ENCODE peak calls at places on chromosomes 6 and 20, in eight cellular contexts. E is sciatic nerve; T is AG10803; K is colonic mucosa; D is CD8-positive, alpha-beta memory T cell; V is stimulated activated CD8-positive, alpha-beta memory T cell treated with anti-CD3 and anti-CD28 coated beads, Interleukin-15, amount 100 ng/mL, for 48 hours; Z is IMR-90; Y is C1 segment of cervical spinal cord. P is an unnamed sample.

GRCh38 chr6:6645266-6645917 is 56.9 kb downstream of the LY86 start:
- DNase-seq in E (no peak), T (no peak), K (no peak), D (no peak), V (no peak), Z (no peak), Y (no peak), P (no peak)

GRCh38 chr20:46226602-46227001 is 81.7 kb downstream of the CDH22 start:
- DNase-seq in E (no peak), T (no peak), K (no peak), D (no peak), V (no peak), Z (peak), Y (no peak), P (no peak)

GRCh38 chr6:111806561-111807497 is 66.4 kb downstream of the FYN start:
- DNase-seq in E (no peak), T (no peak), K (no peak), D (no peak), V (no peak), Z (no peak), Y (no peak), P (no peak)

GRCh38 chr6:6866656-6867390 is 240.9 kb upstream of the RREB1 start:
- DNase-seq in E (no peak), T (no peak), K (no peak), D (no peak), V (no peak), Z (no peak), Y (no peak), P (no peak)

GRCh38 chr6:101296184-101296583 is 97.3 kb upstream of the GRIK2 start:
- DNase-seq in E (no peak), T (peak), K (no peak), D (no peak), V (no peak), Z (peak), Y (no peak), P (no peak)

GRCh38 chr6:109243863-109244825 is 138.1 kb downstream of the CD164 start:
- DNase-seq in E (no peak), T (no peak), K (no peak), D (no peak), V (no peak), Z (no peak), Y (no peak), P (no peak)

GRCh38 chr6:83470587-83470986 is 39.7 kb upstream of the ME1 start:
- DNase-seq in E (no peak), T (no peak), K (no peak), D (no peak), V (no peak), Z (no peak), Y (no peak), P (no peak)

GRCh38 chr6:150723857-150724256 is 124.2 kb downstream of the PLEKHG1 start:
- DNase-seq in E (no peak), T (peak), K (no peak), D (no peak), V (no peak), Z (no peak), Y (no peak), P (no peak)

GRCh38 chr6:6820688-6821238 is 232.2 kb downstream of the LY86 start:
- DNase-seq in E (no peak), T (no peak), K (peak), D (no peak), V (no peak), Z (no peak), Y (no peak), P (no peak)

P was measured in KG1.